ENCODE peak calls at places on chromosomes 4 and X, in seven cellular contexts. One of them, this sample, is unnamed.

GRCh38 chr4:126851391-126851790 is 781.4 kb upstream of the INTU start:
- DNase-seq in NB4: no peak
- DNase-seq in AG04450: no peak
- DNase-seq in CD8-positive, alpha-beta T cell: no peak
- DNase-seq in coronary artery: no peak
- DNase-seq in endodermal cell: no peak
- DNase-seq in uterus: no peak
- DNase-seq in this sample: peak

GRCh38 chr4:51843309-51844156 is 580 bp downstream of the DCUN1D4 start:
- DNase-seq in coronary artery: peak
- DNase-seq in NB4: peak
- DNase-seq in AG04450: no peak
- DNase-seq in CD8-positive, alpha-beta T cell: peak
- DNase-seq in uterus: peak
- DNase-seq in endodermal cell: peak
- DNase-seq in this sample: no peak

GRCh38 chr4:103719320-103720204 is at the start of gene TACR3:
- DNase-seq in NB4: no peak
- DNase-seq in CD8-positive, alpha-beta T cell: no peak
- DNase-seq in AG04450: no peak
- DNase-seq in uterus: no peak
- DNase-seq in coronary artery: no peak
- DNase-seq in endodermal cell: peak
- DNase-seq in this sample: no peak

GRCh38 chrX:27987862-27988646 is 6.8 kb upstream of the DCAF8L1 start:
- DNase-seq in AG04450: no peak
- DNase-seq in coronary artery: no peak
- DNase-seq in NB4: no peak
- DNase-seq in CD8-positive, alpha-beta T cell: no peak
- DNase-seq in uterus: no peak
- DNase-seq in endodermal cell: no peak
- DNase-seq in this sample: no peak

GRCh38 chrX:134623293-134624045 is 34.8 kb downstream of the PLAC1 start:
- DNase-seq in uterus: no peak
- DNase-seq in AG04450: no peak
- DNase-seq in endodermal cell: no peak
- DNase-seq in coronary artery: no peak
- DNase-seq in NB4: no peak
- DNase-seq in CD8-positive, alpha-beta T cell: no peak
- DNase-seq in this sample: no peak

GRCh38 chr4:8182858-8183725 is 16.0 kb upstream of the SH3TC1 start:
- DNase-seq in NB4: no peak
- DNase-seq in endodermal cell: no peak
- DNase-seq in uterus: peak
- DNase-seq in CD8-positive, alpha-beta T cell: no peak
- DNase-seq in coronary artery: no peak
- DNase-seq in AG04450: no peak
- DNase-seq in this sample: no peak

GRCh38 chr4:103168993-103169392 is 29.1 kb downstream of the CENPE start:
- DNase-seq in AG04450: no peak
- DNase-seq in endodermal cell: no peak
- DNase-seq in CD8-positive, alpha-beta T cell: no peak
- DNase-seq in NB4: no peak
- DNase-seq in uterus: no peak
- DNase-seq in coronary artery: no peak
- DNase-seq in this sample: no peak

GRCh38 chr4:88033309-88033708 is 25.9 kb downstream of the PKD2 start:
- DNase-seq in coronary artery: no peak
- DNase-seq in AG04450: peak
- DNase-seq in CD8-positive, alpha-beta T cell: no peak
- DNase-seq in NB4: peak
- DNase-seq in endodermal cell: peak
- DNase-seq in uterus: no peak
- DNase-seq in this sample: no peak

GRCh38 chr4:60846678-60847077 is 353.4 kb upstream of the ADGRL3 start:
- DNase-seq in CD8-positive, alpha-beta T cell: no peak
- DNase-seq in NB4: no peak
- DNase-seq in AG04450: no peak
- DNase-seq in uterus: no peak
- DNase-seq in endodermal cell: no peak
- DNase-seq in coronary artery: no peak
- DNase-seq in this sample: no peak

GRCh38 chr4:169351860-169352259 is 81.1 kb upstream of the SH3RF1 start:
- DNase-seq in uterus: peak
- DNase-seq in AG04450: no peak
- DNase-seq in coronary artery: no peak
- DNase-seq in endodermal cell: no peak
- DNase-seq in NB4: no peak
- DNase-seq in CD8-positive, alpha-beta T cell: no peak
- DNase-seq in this sample: peak

GRCh38 chr4:185839204-185839712 is 27.3 kb upstream of the SORBS2 start:
- DNase-seq in AG04450: peak
- DNase-seq in coronary artery: no peak
- DNase-seq in CD8-positive, alpha-beta T cell: no peak
- DNase-seq in NB4: no peak
- DNase-seq in uterus: peak
- DNase-seq in endodermal cell: peak
- DNase-seq in this sample: peak

GRCh38 chrX:147738260-147738659 is 173.5 kb upstream of the FMR1 start:
- DNase-seq in AG04450: no peak
- DNase-seq in coronary artery: no peak
- DNase-seq in uterus: no peak
- DNase-seq in CD8-positive, alpha-beta T cell: no peak
- DNase-seq in endodermal cell: no peak
- DNase-seq in NB4: peak
- DNase-seq in this sample: no peak

DNA sequence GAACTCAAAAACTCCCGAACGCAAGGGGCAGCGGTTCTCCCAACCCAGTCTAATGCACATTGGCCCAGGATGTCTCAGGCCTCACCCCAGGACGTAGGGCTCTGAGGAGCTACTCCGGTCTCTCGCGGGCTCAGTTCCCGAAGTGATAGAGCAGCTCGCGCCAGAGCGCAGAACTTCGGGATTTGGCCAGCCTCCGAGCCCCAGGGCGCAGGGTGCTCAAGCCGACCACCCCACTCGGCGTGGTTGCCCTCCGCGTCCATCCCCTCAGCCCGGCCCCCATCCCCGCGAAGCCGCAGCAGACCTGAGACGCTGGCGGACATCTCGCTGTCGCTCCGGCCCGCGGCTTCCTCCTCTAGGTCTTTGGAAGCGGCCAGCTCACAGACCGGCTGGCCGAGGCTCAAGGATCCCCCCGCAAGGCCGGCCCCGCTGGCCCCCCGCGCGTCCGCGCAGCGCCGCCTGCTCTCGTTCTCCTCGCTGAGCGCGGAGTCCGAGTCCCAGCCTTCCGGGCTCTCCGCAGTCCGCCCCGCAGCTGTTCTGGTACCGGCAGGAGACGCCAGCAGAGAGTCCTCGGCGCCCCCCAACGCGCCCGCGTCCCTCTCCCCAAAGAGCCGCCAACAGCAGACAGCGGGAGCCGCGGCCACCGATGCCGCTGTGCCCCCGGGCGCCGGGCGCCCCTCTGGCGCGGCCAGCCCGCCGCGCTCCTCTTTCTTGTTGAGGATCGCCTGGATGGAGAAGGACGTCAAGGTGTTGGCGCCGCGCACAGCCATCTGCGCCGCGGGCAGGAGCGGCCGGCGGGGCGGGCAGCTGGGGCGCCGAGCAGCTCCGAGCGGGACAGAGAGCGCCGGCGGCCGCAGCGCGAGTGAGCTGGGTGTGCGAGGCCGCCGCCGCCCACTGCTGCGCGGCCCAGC is at the start of gene NKX3-2:
- DNase-seq in AG04450: no peak
- DNase-seq in uterus: no peak
- DNase-seq in endodermal cell: peak
- DNase-seq in CD8-positive, alpha-beta T cell: no peak
- DNase-seq in NB4: peak
- DNase-seq in coronary artery: no peak
- DNase-seq in this sample: no peak
- H3K4me3 ChIP-seq in AG04450: peak
- H3K4me3 ChIP-seq in uterus: peak
- H3K4me3 ChIP-seq in endodermal cell: peak
- H3K4me3 ChIP-seq in CD8-positive, alpha-beta T cell: peak
- H3K4me3 ChIP-seq in NB4: peak
- H3K4me3 ChIP-seq in coronary artery: peak
- H3K4me3 ChIP-seq in this sample: peak

GRCh38 chr4:124937993-124938392 is 225.5 kb upstream of the ANKRD50 start:
- DNase-seq in coronary artery: no peak
- DNase-seq in NB4: no peak
- DNase-seq in CD8-positive, alpha-beta T cell: no peak
- DNase-seq in AG04450: no peak
- DNase-seq in endodermal cell: no peak
- DNase-seq in uterus: no peak
- DNase-seq in this sample: no peak

GRCh38 chr4:124940387-124940786 is 227.9 kb upstream of the ANKRD50 start:
- DNase-seq in coronary artery: no peak
- DNase-seq in NB4: no peak
- DNase-seq in endodermal cell: no peak
- DNase-seq in uterus: no peak
- DNase-seq in CD8-positive, alpha-beta T cell: no peak
- DNase-seq in AG04450: peak
- DNase-seq in this sample: peak

GRCh38 chr4:124941267-124941666 is 228.7 kb upstream of the ANKRD50 start:
- DNase-seq in uterus: no peak
- DNase-seq in endodermal cell: no peak
- DNase-seq in coronary artery: no peak
- DNase-seq in CD8-positive, alpha-beta T cell: no peak
- DNase-seq in NB4: no peak
- DNase-seq in AG04450: no peak
- DNase-seq in this sample: no peak

GRCh38 chr4:124938836-124939235 is 226.3 kb upstream of the ANKRD50 start:
- DNase-seq in coronary artery: no peak
- DNase-seq in uterus: no peak
- DNase-seq in NB4: no peak
- DNase-seq in CD8-positive, alpha-beta T cell: no peak
- DNase-seq in AG04450: no peak
- DNase-seq in endodermal cell: no peak
- DNase-seq in this sample: no peak

GRCh38 chr4:124939908-124940307 is 227.4 kb upstream of the ANKRD50 start:
- DNase-seq in AG04450: no peak
- DNase-seq in endodermal cell: no peak
- DNase-seq in uterus: no peak
- DNase-seq in CD8-positive, alpha-beta T cell: no peak
- DNase-seq in NB4: no peak
- DNase-seq in coronary artery: no peak
- DNase-seq in this sample: no peak
- H3K4me3 ChIP-seq in AG04450: no peak
- H3K4me3 ChIP-seq in endodermal cell: no peak
- H3K4me3 ChIP-seq in uterus: no peak
- H3K4me3 ChIP-seq in CD8-positive, alpha-beta T cell: no peak
- H3K4me3 ChIP-seq in NB4: no peak
- H3K4me3 ChIP-seq in coronary artery: no peak
- H3K4me3 ChIP-seq in this sample: no peak

DNA sequence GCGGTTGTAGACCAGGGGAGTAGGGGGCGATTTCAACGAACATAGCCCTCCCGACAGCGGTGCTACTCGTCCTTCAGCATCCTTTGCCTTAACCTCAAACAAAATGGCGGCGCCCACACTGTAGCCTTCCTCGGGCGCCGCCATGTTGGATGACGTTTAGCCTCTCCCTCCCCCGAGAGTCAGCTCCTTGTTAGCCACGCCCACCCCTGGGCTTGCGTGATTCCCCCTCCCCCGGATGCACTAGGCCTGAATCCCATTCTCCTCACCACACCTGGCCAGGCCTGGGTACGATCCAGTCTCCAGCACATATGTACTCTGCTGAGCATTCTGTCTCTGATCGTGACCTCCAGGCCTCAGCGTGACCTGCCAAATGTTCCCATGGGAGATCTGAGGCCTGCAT is 49.0 kb upstream of the ZNF157 start:
- DNase-seq in uterus: peak
- DNase-seq in AG04450: no peak
- DNase-seq in coronary artery: no peak
- DNase-seq in NB4: no peak
- DNase-seq in CD8-positive, alpha-beta T cell: no peak
- DNase-seq in endodermal cell: peak
- DNase-seq in this sample: no peak
- H3K4me3 ChIP-seq in uterus: no peak
- H3K4me3 ChIP-seq in AG04450: no peak
- H3K4me3 ChIP-seq in coronary artery: no peak
- H3K4me3 ChIP-seq in NB4: no peak
- H3K4me3 ChIP-seq in CD8-positive, alpha-beta T cell: no peak
- H3K4me3 ChIP-seq in endodermal cell: no peak
- H3K4me3 ChIP-seq in this sample: no peak

DNA sequence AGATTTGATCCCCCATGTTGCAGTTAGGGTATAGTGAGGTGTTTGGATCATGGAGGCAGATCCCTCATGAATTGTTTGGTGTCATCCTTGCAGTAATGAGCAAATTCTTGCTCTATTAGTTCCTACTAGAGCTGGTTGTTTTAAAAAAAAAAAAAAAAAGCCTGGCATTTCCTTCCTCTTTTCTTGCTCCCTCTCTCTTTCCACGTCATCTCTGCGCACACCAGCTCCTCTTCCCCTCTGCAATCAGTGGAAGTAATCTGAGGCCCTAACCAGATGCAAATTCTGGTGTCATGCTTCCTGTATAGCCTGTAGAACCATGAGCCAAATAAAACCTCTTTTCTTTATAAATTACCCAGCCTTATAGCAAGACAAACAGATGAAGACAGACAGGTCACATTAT is 24.5 kb downstream of the WDR17 start:
- DNase-seq in NB4: peak
- DNase-seq in CD8-positive, alpha-beta T cell: no peak
- DNase-seq in endodermal cell: no peak
- DNase-seq in AG04450: no peak
- DNase-seq in coronary artery: no peak
- DNase-seq in uterus: no peak
- DNase-seq in this sample: no peak
- H3K4me3 ChIP-seq in NB4: no peak
- H3K4me3 ChIP-seq in CD8-positive, alpha-beta T cell: no peak
- H3K4me3 ChIP-seq in endodermal cell: no peak
- H3K4me3 ChIP-seq in AG04450: no peak
- H3K4me3 ChIP-seq in coronary artery: no peak
- H3K4me3 ChIP-seq in uterus: no peak
- H3K4me3 ChIP-seq in this sample: no peak

DNA sequence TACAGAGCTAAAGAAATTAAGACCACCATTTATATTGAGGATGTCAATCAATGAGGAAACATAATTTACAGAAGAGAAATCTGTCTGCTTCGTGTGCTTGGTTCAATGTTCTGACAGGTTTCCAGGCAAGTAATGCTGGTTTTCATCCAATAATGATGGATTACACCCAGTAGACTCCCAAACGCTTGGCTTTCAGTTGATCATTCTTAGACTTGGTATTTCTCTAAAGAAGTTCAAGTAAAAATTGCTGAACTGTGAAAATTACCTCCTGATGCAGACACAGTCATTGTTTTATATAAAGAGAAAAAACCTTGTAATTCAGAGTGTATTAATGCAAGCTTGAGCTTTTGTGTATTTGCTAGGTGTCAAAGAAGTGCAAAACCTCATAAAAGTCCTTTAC is 85.0 kb downstream of the VCX3A start:
- DNase-seq in AG04450: no peak
- DNase-seq in coronary artery: no peak
- DNase-seq in CD8-positive, alpha-beta T cell: no peak
- DNase-seq in NB4: no peak
- DNase-seq in uterus: no peak
- DNase-seq in endodermal cell: no peak
- DNase-seq in this sample: no peak
- H3K4me3 ChIP-seq in AG04450: no peak
- H3K4me3 ChIP-seq in coronary artery: no peak
- H3K4me3 ChIP-seq in CD8-positive, alpha-beta T cell: no peak
- H3K4me3 ChIP-seq in NB4: no peak
- H3K4me3 ChIP-seq in uterus: no peak
- H3K4me3 ChIP-seq in endodermal cell: no peak
- H3K4me3 ChIP-seq in this sample: no peak

GRCh38 chrX:16882188-16882587 is 12.0 kb upstream of the RBBP7 start:
- DNase-seq in endodermal cell: peak
- DNase-seq in coronary artery: no peak
- DNase-seq in CD8-positive, alpha-beta T cell: no peak
- DNase-seq in AG04450: no peak
- DNase-seq in NB4: peak
- DNase-seq in uterus: peak
- DNase-seq in this sample: no peak
- H3K4me3 ChIP-seq in endodermal cell: no peak
- H3K4me3 ChIP-seq in coronary artery: peak
- H3K4me3 ChIP-seq in CD8-positive, alpha-beta T cell: no peak
- H3K4me3 ChIP-seq in AG04450: peak
- H3K4me3 ChIP-seq in NB4: peak
- H3K4me3 ChIP-seq in uterus: peak
- H3K4me3 ChIP-seq in this sample: peak

This sample was measured in epithelial cell of proximal tubule.